ENCODE peak calls at places on chromosomes 11 and 22, in five cellular contexts. Y is HFF-Myc, D is A549, I is IMR-90, X is fibroblast of lung. R is an unnamed sample.
A peak's percentile ranks its signal among the peaks of the same experiment; 100 is the strongest.

GRCh38 chr11:117600976-117601708 is 195.9 kb downstream of the DSCAML1 start:
- DNase-seq in X (no peak), Y (no peak), D (no peak), I (no peak), R (no peak)

GRCh38 chr11:113350646-113351045 is 36.3 kb downstream of the TTC12 start:
- DNase-seq in D (no peak), I (no peak), Y (no peak), X (no peak), R (no peak)

GRCh38 chr11:66337103-66337899 is 1.1 kb upstream of the RIN1 start:
- DNase-seq in D (no peak), Y (no peak), X (peak; percentile 69), I (peak; percentile 56), R (no peak)

GRCh38 chr11:100687630-100688395 is 725 bp downstream of the ARHGAP42 start:
- DNase-seq in X (peak; percentile 84), Y (peak; percentile 52), D (peak; percentile 60), I (peak; percentile 85), R (peak; percentile 47)

GRCh38 chr22:45718391-45718790 is 46.8 kb downstream of the ATXN10 start:
- DNase-seq in Y (no peak), X (peak; percentile 32), D (no peak), I (no peak), R (no peak)

GRCh38 chr11:117855452-117855851 is 21.0 kb downstream of the FXYD6 start:
- DNase-seq in I (no peak), D (no peak), X (no peak), Y (no peak), R (no peak)

GRCh38 chr22:41557401-41558240 is 3.2 kb upstream of the CSDC2 start:
- DNase-seq in D (no peak), I (peak; percentile 94), X (peak; percentile 92), Y (no peak), R (peak; percentile 54)

GRCh38 chr11:69050592-69051380 is 2.1 kb downstream of the TPCN2 start:
- DNase-seq in D (no peak), I (no peak), Y (no peak), X (no peak), R (no peak)

GRCh38 chr11:86664930-86665329 is 7.5 kb downstream of the ME3 start:
- DNase-seq in I (no peak), D (no peak), X (no peak), Y (no peak), R (no peak)

GRCh38 chr11:19711911-19712280 is 741 bp upstream of the NAV2 start:
- DNase-seq in X (no peak), D (no peak), Y (no peak), I (no peak), R (no peak)

GRCh38 chr11:4466168-4466891 is 16.1 kb upstream of the OR52K1 start:
- DNase-seq in I (no peak), X (no peak), D (no peak), Y (no peak), R (no peak)

GRCh38 chr11:3146612-3147256 is 18.4 kb downstream of the OSBPL5 start:
- DNase-seq in I (peak; percentile 78), Y (no peak), X (peak; percentile 86), D (no peak), R (no peak)

GRCh38 chr11:65639623-65640482 is 2.0 kb downstream of the SIPA1 start:
- DNase-seq in I (no peak), X (no peak), Y (no peak), D (no peak), R (no peak)

GRCh38 chr11:76769071-76769560 is 14.0 kb upstream of the TSKU start:
- DNase-seq in Y (no peak), D (no peak), I (peak; percentile 61), X (peak; percentile 74), R (no peak)

GRCh38 chr22:39241632-39242388 is 3.0 kb downstream of the PDGFB start:
- DNase-seq in X (no peak), D (no peak), I (no peak), Y (no peak), R (no peak)

GRCh38 chr11:67117667-67118058 is 1.4 kb upstream of the KDM2A start:
- DNase-seq in Y (no peak), I (no peak), D (no peak), X (no peak), R (no peak)

GRCh38 chr11:62466444-62466843 is 47.6 kb downstream of the SCGB1A1 start:
- DNase-seq in X (no peak), D (no peak), Y (no peak), I (no peak), R (no peak)

GRCh38 chr11:99370557-99371200 is 349.9 kb downstream of the CNTN5 start:
- DNase-seq in I (peak; percentile 72), X (peak; percentile 65), D (no peak), Y (no peak), R (peak; percentile 43)

GRCh38 chr11:26721967-26722366 is at the start of gene SLC5A12:
- DNase-seq in X (no peak), I (no peak), D (no peak), Y (no peak), R (no peak)

GRCh38 chr11:123822591-123822990 is 16.4 kb upstream of the OR6M1 start:
- DNase-seq in D (no peak), X (peak; percentile 23), Y (no peak), I (no peak), R (no peak)

GRCh38 chr11:114358711-114359110 is 41.6 kb downstream of the C11orf71 start:
- DNase-seq in X (peak; percentile 32), I (peak; percentile 27), D (no peak), Y (no peak), R (no peak)

GRCh38 chr11:96215094-96215782 is 127.8 kb downstream of the MAML2 start:
- DNase-seq in I (peak; percentile 76), X (peak; percentile 75), Y (no peak), D (no peak), R (no peak)

GRCh38 chr11:119493712-119494111 is 70.7 kb upstream of the THY1 start:
- DNase-seq in Y (no peak), I (peak; percentile 25), X (peak; percentile 25), D (no peak), R (no peak)

GRCh38 chr11:66126808-66127555 is 56.9 kb downstream of the PACS1 start:
- DNase-seq in I (peak; percentile 79), D (no peak), Y (no peak), X (peak; percentile 89), R (peak; percentile 66)

GRCh38 chr22:23501708-23502107 is 78.4 kb downstream of the IGLL1 start:
- DNase-seq in X (no peak), I (no peak), Y (no peak), D (no peak), R (no peak)

GRCh38 chr11:78510025-78510596 is 64.6 kb downstream of the NARS2 start:
- DNase-seq in D (no peak), Y (no peak), I (no peak), X (no peak), R (no peak)

GRCh38 chr11:103601230-103601846 is 435.1 kb upstream of the DDI1 start:
- DNase-seq in X (peak; percentile 47), I (peak; percentile 74), D (peak; percentile 41), Y (peak; percentile 46), R (peak; percentile 45)

GRCh38 chr11:103585911-103586310 is 450.5 kb upstream of the DDI1 start:
- DNase-seq in X (no peak), D (no peak), Y (no peak), I (no peak), R (no peak)

GRCh38 chr11:85431319-85431718 is 195.8 kb downstream of the DLG2 start:
- DNase-seq in D (no peak), Y (no peak), I (no peak), X (no peak), R (no peak)

GRCh38 chr11:121892131-121892681 is 223.8 kb downstream of the BLID start:
- DNase-seq in X (peak; percentile 81), I (peak; percentile 56), Y (no peak), D (no peak), R (peak; percentile 89)

GRCh38 chr22:39932166-39932565 is 28.0 kb upstream of the TMA7B start:
- DNase-seq in D (no peak), X (no peak), Y (no peak), I (no peak), R (no peak)

GRCh38 chr11:44645832-44646231 is 80.4 kb downstream of the CD82 start:
- DNase-seq in X (no peak), I (no peak), Y (no peak), D (no peak), R (no peak)

GRCh38 chr11:66070604-66071325 is 693 bp downstream of the PACS1 start:
- DNase-seq in D (peak; percentile 38), X (peak; percentile 40), I (peak; percentile 28), Y (no peak), R (no peak)

GRCh38 chr11:14892577-14892976 is 546 bp upstream of the CYP2R1 start:
- DNase-seq in X (no peak), Y (no peak), D (no peak), I (no peak), R (no peak)
- H3K4me3 ChIP-seq in X (peak overlapping the region; percentile 81), Y (peak overlapping the region; percentile 62), D (peak overlapping the region; percentile 55), I (peak overlapping the region; percentile 77), R (peak overlapping the region; percentile 78)

GRCh38 chr22:43956383-43956782 is 1.1 kb downstream of the SAMM50 start:
- DNase-seq in X (no peak), D (no peak), I (no peak), Y (no peak), R (no peak)
- H3K4me3 ChIP-seq in X (peak overlapping the region; percentile 77), D (peak overlapping the region; percentile 93), I (peak overlapping the region; percentile 93), Y (peak overlapping the region; percentile 93), R (peak overlapping the region; percentile 94)

GRCh38 chr22:49964136-49964492 is 3.5 kb downstream of the PIM3 start:
- DNase-seq in I (no peak), X (no peak), Y (no peak), D (no peak), R (no peak)
- H3K4me3 ChIP-seq in I (no peak overlapping the region), X (no peak overlapping the region), Y (peak overlapping the region; percentile 2), D (no peak overlapping the region), R (no peak overlapping the region)

GRCh38 chr22:18970948-18971315 is 34.8 kb upstream of the PRODH start:
- DNase-seq in I (no peak), X (no peak), D (no peak), Y (no peak), R (no peak)
- H3K4me3 ChIP-seq in I (no peak overlapping the region), X (no peak overlapping the region), D (peak overlapping the region; percentile 90), Y (peak overlapping the region; percentile 31), R (no peak overlapping the region)

GRCh38 chr11:43359432-43359818 is 705 bp downstream of the TTC17 start:
- DNase-seq in X (peak; percentile 28), I (peak; percentile 28), D (peak; percentile 35), Y (no peak), R (no peak)

GRCh38 chr11:43358670-43359431 is at the start of gene TTC17:
- DNase-seq in X (peak; percentile 90), D (peak; percentile 84), Y (peak; percentile 72), I (peak; percentile 87), R (peak; percentile 66)

GRCh38 chr11:43358308-43358669 is 431 bp upstream of the TTC17 start:
- DNase-seq in Y (no peak), D (no peak), I (no peak), X (no peak), R (no peak)

GRCh38 chr11:43360361-43361032 is 1.8 kb downstream of the TTC17 start:
- DNase-seq in Y (no peak), X (no peak), D (no peak), I (peak; percentile 42), R (no peak)
- H3K4me3 ChIP-seq in Y (peak overlapping the region; percentile 95), X (peak overlapping the region; percentile 82), D (peak overlapping the region; percentile 66), I (peak overlapping the region; percentile 93), R (no peak overlapping the region)

R was measured in skeletal muscle cell.